ENCODE peak calls at places on chromosomes 1 and 21, in six cellular contexts. E, K, M, L, C and B are unnamed samples.

GRCh38 chr1:221562542-221563475 is 179.1 kb downstream of the DUSP10 start:
- DNase-seq in E (no peak), K (no peak), M (no peak), L (no peak), C (no peak), B (no peak)

GRCh38 chr1:213051127-213051880 is at the start of gene RPS6KC1:
- DNase-seq in E (peak), K (peak), M (peak), L (peak), C (peak), B (peak)

GRCh38 chr21:35010450-35010849 is 38.7 kb downstream of the RUNX1 start:
- DNase-seq in E (no peak), K (no peak), M (no peak), L (no peak), C (no peak), B (no peak)

GRCh38 chr1:160978510-160978927 is 23.9 kb upstream of the ITLN2 start:
- DNase-seq in E (no peak), K (no peak), M (no peak), L (no peak), C (no peak), B (no peak)

GRCh38 chr1:241957692-241958494 is at the start of gene BECN2:
- DNase-seq in E (no peak), K (no peak), M (no peak), L (no peak), C (no peak), B (no peak)

GRCh38 chr1:62386351-62387121 is 50.3 kb upstream of the USP1 start:
- DNase-seq in E (no peak), K (no peak), M (no peak), L (no peak), C (peak), B (no peak)

GRCh38 chr1:46274224-46275029 is 26.9 kb downstream of the RAD54L start:
- DNase-seq in E (no peak), K (no peak), M (no peak), L (no peak), C (no peak), B (no peak)

GRCh38 chr1:234322979-234323378 is 50.3 kb upstream of the COA6 start:
- DNase-seq in E (peak), K (no peak), M (no peak), L (no peak), C (peak), B (no peak)

GRCh38 chr21:42514883-42515228 is 1.2 kb downstream of the SLC37A1 start:
- DNase-seq in E (no peak), K (no peak), M (no peak), L (no peak), C (no peak), B (no peak)

GRCh38 chr1:203343956-203344355 is 7.0 kb downstream of the FMOD start:
- DNase-seq in E (no peak), K (no peak), M (no peak), L (no peak), C (no peak), B (no peak)

GRCh38 chr1:35560256-35561225 is 2.9 kb downstream of the NCDN start:
- DNase-seq in E (no peak), K (no peak), M (no peak), L (no peak), C (no peak), B (no peak)

GRCh38 chr1:13809461-13810159 is 109.6 kb downstream of the PRDM2 start:
- DNase-seq in E (no peak), K (no peak), M (no peak), L (no peak), C (no peak), B (no peak)

GRCh38 chr1:13805431-13805830 is 105.4 kb downstream of the PRDM2 start:
- DNase-seq in E (no peak), K (no peak), M (no peak), L (no peak), C (no peak), B (no peak)

GRCh38 chr1:13806108-13806507 is 106.1 kb downstream of the PRDM2 start:
- DNase-seq in E (no peak), K (no peak), M (no peak), L (no peak), C (no peak), B (no peak)

GRCh38 chr1:13807213-13807612 is 107.2 kb downstream of the PRDM2 start:
- DNase-seq in E (peak), K (no peak), M (no peak), L (no peak), C (no peak), B (no peak)

DNA sequence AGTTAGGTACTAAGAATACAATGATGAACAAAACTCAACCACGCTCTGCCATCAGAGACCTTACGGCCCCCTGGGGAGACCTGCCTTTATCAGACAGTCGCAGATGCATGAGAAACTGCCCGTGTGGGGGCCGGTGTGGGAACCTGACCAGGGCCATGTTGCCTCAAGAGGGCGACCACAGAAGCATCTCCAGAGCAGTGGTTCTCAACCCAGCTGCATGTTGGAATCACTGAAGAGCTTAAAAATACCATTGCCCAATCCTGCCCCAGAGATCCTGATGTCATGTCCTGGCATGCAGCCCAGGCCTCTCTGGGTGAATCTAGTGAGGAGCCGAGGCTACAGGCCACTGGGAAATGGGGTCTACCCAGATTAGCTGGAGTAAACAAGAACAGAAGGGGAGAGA is 108.7 kb downstream of the PRDM2 start:
- DNase-seq in E (peak), K (no peak), M (no peak), L (no peak), C (peak), B (no peak)
- TF ChIP-seq CTCF in E (no peak), K (no peak), M (no peak), L (no peak), C (no peak), B (no peak)

DNA sequence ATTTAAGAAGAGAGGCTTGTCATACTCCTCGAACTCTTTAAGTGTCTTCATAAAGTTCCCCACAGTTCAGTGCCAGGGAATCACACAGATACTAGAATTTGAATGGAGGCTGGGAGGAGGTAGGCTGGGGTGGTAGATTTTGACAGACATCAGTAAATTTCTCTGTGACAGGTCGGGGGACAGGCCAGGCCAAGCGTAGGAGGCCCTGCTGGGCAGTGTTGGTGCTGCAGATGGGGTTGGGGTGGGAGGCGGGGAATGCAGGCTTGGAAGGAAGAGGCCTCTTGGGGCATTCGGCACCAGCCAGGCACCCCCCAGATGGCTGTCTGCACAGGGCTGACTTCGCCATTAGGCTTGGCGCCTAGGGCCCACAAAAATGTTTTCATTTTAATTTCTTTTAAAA is 84.0 kb downstream of the MAN1C1 start:
- DNase-seq in E (peak), K (no peak), M (no peak), L (no peak), C (no peak), B (no peak)
- TF ChIP-seq CTCF in E (peak), K (no peak), M (peak), L (no peak), C (no peak), B (no peak)

GRCh38 chr1:200302192-200302892 is 107.5 kb downstream of the ZNF281 start:
- DNase-seq in E (peak), K (peak), M (no peak), L (no peak), C (peak), B (no peak)
- TF ChIP-seq CTCF in E (no peak), K (no peak), M (no peak), L (no peak), C (peak), B (peak)

GRCh38 chr1:86616871-86617270 is 70.0 kb downstream of the CLCA4 start:
- DNase-seq in E (no peak), K (no peak), M (no peak), L (no peak), C (no peak), B (no peak)
- TF ChIP-seq CTCF in E (no peak), K (no peak), M (no peak), L (no peak), C (no peak), B (no peak)

GRCh38 chr1:40133839-40134238 is 27.3 kb upstream of the RLF start:
- DNase-seq in E (no peak), K (no peak), M (no peak), L (no peak), C (no peak), B (no peak)
- TF ChIP-seq CTCF in E (no peak), K (no peak), M (no peak), L (no peak), C (no peak), B (no peak)

DNA sequence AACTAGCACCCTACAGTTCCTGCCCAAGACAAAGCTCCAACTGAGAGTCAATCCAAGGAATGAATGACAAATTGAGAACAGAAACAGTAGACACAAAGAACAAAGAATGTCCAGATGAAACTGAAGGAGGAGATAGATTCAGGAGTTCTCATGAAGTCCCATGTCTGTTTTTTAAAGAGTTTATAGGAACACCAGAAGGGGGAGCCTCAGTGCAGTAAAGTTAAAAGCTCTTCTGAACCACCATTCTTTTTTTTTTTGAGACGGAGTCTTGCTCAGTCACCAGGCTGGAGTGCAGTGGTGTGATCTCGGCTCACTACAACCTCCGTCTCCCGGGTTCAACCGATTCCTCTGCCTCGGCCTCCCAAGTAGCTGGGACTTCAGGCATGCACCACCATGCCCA is 323.6 kb downstream of the MRPL39 start:
- DNase-seq in E (peak), K (no peak), M (no peak), L (no peak), C (peak), B (no peak)
- TF ChIP-seq CTCF in E (peak), K (peak), M (no peak), L (peak), C (peak), B (peak)

GRCh38 chr1:44035726-44036408 is 4.6 kb upstream of the SLC6A9 start:
- DNase-seq in E (peak), K (no peak), M (no peak), L (no peak), C (peak), B (no peak)
- TF ChIP-seq CTCF in E (peak), K (no peak), M (no peak), L (no peak), C (peak), B (no peak)

DNA sequence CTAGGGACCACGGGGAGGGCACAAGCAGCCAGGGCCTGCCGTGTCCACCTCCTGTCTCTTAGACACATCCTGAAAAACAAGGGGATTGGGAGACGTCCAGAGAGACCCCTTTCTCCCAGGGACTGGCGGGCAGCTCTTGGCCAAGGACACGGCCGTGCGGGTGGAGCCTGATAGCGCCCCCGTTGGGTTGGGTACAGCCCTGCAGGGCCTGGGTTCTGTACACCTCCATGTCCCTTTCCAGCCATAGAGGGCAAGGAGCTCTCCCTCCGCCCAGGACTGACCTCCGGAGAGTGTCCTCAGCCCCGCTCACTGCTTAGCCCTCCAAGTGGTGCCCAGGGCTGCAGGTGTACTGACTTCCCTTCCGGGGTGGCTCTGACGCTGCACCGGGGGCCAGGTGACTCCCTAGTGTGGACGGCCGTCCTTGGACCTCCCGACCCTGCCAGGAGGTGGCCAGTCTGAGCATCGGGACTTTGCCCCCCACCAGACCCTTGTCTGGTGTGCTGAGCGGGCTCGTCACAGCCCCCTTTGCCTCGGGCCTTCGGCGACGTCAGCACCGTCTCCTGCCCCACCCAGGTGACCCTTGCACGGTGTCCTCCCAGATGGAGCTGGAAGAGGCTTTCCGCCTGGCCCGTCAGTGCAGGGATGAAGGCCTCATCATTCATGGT is 5.8 kb downstream of the PRKCZ start:
- DNase-seq in E (no peak), K (no peak), M (no peak), L (no peak), C (no peak), B (no peak)
- TF ChIP-seq CTCF in E (no peak), K (no peak), M (no peak), L (no peak), C (no peak), B (no peak)